ENCODE peak calls at places on chromosomes 7 and 10, in four cellular contexts. C is HEK293T, Y is HepG2, Z is K562. E is an unnamed sample.

GRCh38 chr10:97858001-97858439 is 8.4 kb downstream of the GOLGA7B start:
- DNase-seq in C (no peak), Y (no peak), Z (no peak), E (no peak)

GRCh38 chr7:30406664-30407425 is 71.7 kb downstream of the NOD1 start:
- DNase-seq in C (no peak), Y (no peak), Z (no peak), E (no peak)

GRCh38 chr7:16078076-16078952 is 343.0 kb downstream of the CRPPA start:
- DNase-seq in C (peak; percentile 32), Y (peak; percentile 65), Z (peak; percentile 42), E (no peak)

GRCh38 chr7:77222819-77223218 is 23.2 kb upstream of the FGL2 start:
- DNase-seq in C (no peak), Y (no peak), Z (no peak), E (no peak)

GRCh38 chr10:10818082-10818481 is 199.6 kb upstream of the CELF2 start:
- DNase-seq in C (no peak), Y (no peak), Z (no peak), E (no peak)

GRCh38 chr7:156064921-156065386 is 252.7 kb upstream of the SHH start:
- DNase-seq in C (no peak), Y (peak; percentile 15), Z (no peak), E (no peak)

GRCh38 chr10:97574374-97575100 is 2.0 kb downstream of the ANKRD2 start:
- DNase-seq in C (no peak), Y (peak; percentile 74), Z (no peak), E (no peak)

GRCh38 chr7:22406715-22407114 is 49.8 kb upstream of the RAPGEF5 start:
- DNase-seq in C (no peak), Y (no peak), Z (no peak), E (no peak)

GRCh38 chr10:30829921-30830671 is 200.5 kb upstream of the LYZL2 start:
- DNase-seq in C (no peak), Y (no peak), Z (no peak), E (no peak)

GRCh38 chr10:34102237-34102673 is 712.8 kb downstream of the PARD3 start:
- DNase-seq in C (no peak), Y (no peak), Z (no peak), E (no peak)

GRCh38 chr7:4261038-4261960 is 420.8 kb upstream of the FOXK1 start:
- DNase-seq in C (no peak), Y (no peak), Z (no peak), E (no peak)

GRCh38 chr7:158015403-158016116 is 572.1 kb downstream of the PTPRN2 start:
- DNase-seq in C (no peak), Y (no peak), Z (no peak), E (no peak)

GRCh38 chr10:26743091-26743490 is 45.6 kb downstream of the PDSS1 start:
- DNase-seq in C (no peak), Y (no peak), Z (no peak), E (no peak)
- TF ChIP-seq TARDBP in C (no peak), Y (no peak), Z (no peak), E (no peak)

GRCh38 chr10:78007172-78007571 is 22.1 kb downstream of the POLR3A start:
- DNase-seq in C (no peak), Y (no peak), Z (no peak), E (no peak)
- TF ChIP-seq TARDBP in C (no peak), Y (no peak), Z (no peak), E (no peak)

GRCh38 chr7:127667017-127667670 is 15.2 kb downstream of the SND1 start:
- DNase-seq in C (no peak), Y (no peak), Z (no peak), E (no peak)
- TF ChIP-seq TARDBP in C (no peak), Y (no peak), Z (no peak), E (no peak)

DNA sequence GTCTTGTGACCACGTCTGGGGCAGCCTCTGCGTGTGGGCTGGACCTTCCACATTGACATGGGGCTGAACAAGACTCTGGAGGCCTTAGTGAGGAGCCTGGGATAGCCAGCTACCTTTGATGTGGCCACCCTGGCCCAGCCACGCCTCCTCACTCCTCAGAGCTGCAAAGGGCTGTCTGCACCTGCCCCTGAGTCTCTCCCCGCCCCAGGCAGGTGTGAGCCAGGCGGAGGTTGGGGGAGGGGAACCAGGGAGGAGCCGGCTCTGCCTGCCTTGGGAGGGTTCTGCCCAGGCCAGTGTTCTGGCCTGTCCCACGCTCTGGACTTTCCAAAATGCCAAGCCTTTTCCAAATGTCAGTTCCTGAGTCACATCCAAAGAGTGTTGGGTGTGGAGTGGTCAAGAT is 72.2 kb downstream of the GTF2IRD1 start:
- DNase-seq in C (no peak), Y (no peak), Z (no peak), E (no peak)
- TF ChIP-seq TARDBP in C (no peak), Y (no peak), Z (no peak), E (no peak)

GRCh38 chr10:119211625-119212441 is 4.5 kb downstream of the GRK5 start:
- DNase-seq in C (no peak), Y (no peak), Z (no peak), E (no peak)
- TF ChIP-seq TARDBP in C (no peak), Y (no peak), Z (no peak), E (no peak)

GRCh38 chr7:46490406-46490805 is 569.3 kb upstream of the IGFBP3 start:
- DNase-seq in C (no peak), Y (no peak), Z (no peak), E (no peak)

GRCh38 chr7:46479680-46480079 is 558.6 kb upstream of the IGFBP3 start:
- DNase-seq in C (no peak), Y (no peak), Z (no peak), E (no peak)

GRCh38 chr7:46486264-46487206 is 565.5 kb upstream of the IGFBP3 start:
- DNase-seq in C (no peak), Y (no peak), Z (no peak), E (no peak)

GRCh38 chr7:46480619-46481018 is 559.5 kb upstream of the IGFBP3 start:
- DNase-seq in C (no peak), Y (no peak), Z (no peak), E (no peak)

DNA sequence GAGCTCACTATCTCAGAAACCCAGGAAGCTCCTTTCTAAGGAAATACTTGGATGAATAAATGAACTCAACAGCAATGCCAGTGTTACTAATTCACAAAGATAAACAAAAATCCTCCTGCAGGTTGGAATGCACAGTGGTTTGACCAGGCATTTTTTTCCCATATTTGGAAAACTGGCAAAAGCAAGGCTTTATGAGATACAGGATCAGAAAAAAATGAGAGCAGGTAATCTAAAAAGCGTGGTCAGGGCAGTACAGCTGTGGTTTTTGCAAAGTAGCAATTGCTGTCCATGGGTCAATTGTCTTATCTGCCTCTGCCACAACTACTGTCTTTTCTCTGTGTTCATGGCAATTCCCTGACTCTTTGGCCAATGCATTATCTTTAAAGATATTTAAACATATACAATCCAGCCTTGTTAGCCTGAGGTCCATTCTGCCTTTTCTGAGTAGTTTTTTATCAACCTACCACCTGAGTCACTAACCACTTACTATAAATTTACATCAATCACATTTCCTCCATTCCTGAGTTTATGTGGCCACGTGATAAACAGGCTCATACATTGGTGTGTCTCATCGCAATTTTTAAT is 564.5 kb upstream of the IGFBP3 start:
- DNase-seq in C (no peak), Y (no peak), Z (no peak), E (no peak)
- TF ChIP-seq TARDBP in C (no peak), Y (no peak), Z (no peak), E (no peak)

DNA sequence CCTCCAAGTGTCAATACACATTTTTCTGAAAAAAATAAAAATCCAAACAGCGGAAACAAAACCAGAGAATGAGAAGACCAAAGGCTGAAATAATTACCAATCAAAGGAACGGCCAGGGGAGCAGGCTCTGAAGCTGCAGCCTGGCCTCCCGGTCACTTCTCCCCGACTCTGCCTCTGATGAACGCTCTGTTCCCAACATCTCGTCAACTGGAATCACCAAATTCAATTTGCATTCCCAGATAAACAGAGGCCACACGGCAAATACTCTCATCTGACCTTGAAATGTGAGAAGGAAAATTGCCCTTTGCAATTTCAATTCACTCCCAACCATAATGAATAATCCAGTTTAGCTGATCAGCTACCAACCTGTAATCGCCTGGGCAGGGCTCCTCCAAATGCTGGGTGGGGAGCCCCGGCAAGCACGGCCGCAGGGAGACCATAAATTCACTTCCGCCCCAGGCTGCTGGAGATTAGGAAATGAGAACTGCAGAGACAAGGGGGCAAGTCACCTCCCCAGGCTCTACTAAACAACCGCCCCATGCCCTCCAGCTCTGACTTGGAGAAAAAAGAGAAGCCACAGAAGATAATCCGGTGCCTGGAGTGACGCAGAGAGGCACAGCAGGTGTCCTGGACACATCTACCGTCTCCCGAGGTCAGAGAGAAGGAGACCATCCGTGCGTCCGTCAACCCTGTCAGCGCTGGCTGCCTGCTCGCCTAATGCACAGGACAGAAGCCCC is 153.2 kb downstream of the MAD1L1 start:
- DNase-seq in C (no peak), Y (no peak), Z (peak; percentile 74), E (no peak)
- TF ChIP-seq TARDBP in C (no peak), Y (no peak), Z (no peak), E (no peak)

GRCh38 chr7:74044366-74045350 is 16.7 kb downstream of the ELN start:
- DNase-seq in C (no peak), Y (no peak), Z (no peak), E (no peak)
- TF ChIP-seq TARDBP in C (no peak), Y (no peak), Z (no peak), E (no peak)

DNA sequence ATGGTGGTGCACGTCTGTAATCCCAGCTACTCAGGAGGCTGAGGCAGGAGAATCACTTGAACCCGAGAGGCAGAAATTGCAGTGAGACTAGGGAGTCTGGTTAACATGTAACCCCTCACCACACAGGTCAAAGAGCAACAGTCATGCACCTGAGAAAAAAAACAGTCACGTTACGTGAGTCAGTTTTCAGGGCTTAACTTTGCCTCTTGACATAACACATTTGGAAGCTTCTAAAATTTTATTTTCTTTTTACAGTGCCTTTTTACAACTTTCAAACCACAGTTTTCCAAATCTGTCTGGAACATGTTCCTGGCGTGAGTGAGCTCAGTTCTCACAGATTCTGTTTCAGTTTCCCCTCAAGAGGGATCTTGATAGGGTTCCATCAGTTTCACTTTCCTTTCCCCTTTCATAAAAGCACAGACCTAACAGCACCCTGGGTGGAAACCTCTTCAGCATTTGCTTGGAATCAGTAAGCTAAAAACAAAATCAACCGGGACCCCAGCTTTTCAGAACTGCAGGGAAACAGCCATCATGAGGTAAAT is 4.4 kb downstream of the IFIT3 start:
- DNase-seq in C (no peak), Y (peak; percentile 41), Z (peak; percentile 13), E (peak; percentile 92)
- TF ChIP-seq TARDBP in C (no peak), Y (peak; percentile 40), Z (no peak), E (no peak)

E was measured in GM12878.